ENCODE peak calls at places on chromosomes 3 and 15, in five cellular contexts. M is neural progenitor cell, D is ELR, K is GM04503, H is HTR-8/SVneo. I is an unnamed sample.

GRCh38 chr3:89624494-89624893 is 517.1 kb downstream of the EPHA3 start:
- DNase-seq in M (no peak), D (no peak), K (no peak), H (no peak), I (no peak)

GRCh38 chr3:111073186-111073585 is 1.6 kb downstream of the NECTIN3 start:
- DNase-seq in M (no peak), D (peak; percentile 70), K (no peak), H (no peak), I (peak; percentile 41)

GRCh38 chr3:171586274-171586673 is 126.1 kb upstream of the TNIK start:
- DNase-seq in M (no peak), D (no peak), K (no peak), H (no peak), I (no peak)

GRCh38 chr15:99928429-99928981 is 195.3 kb upstream of the LYSMD4 start:
- DNase-seq in M (peak; percentile 81), D (peak; percentile 75), K (peak; percentile 12), H (peak; percentile 68), I (peak; percentile 55)

GRCh38 chr3:174153875-174154274 is 705.3 kb upstream of the NAALADL2 start:
- DNase-seq in M (no peak), D (peak; percentile 26), K (peak; percentile 80), H (no peak), I (peak; percentile 61)

GRCh38 chr3:171396048-171396447 is 64.2 kb downstream of the TNIK start:
- DNase-seq in M (no peak), D (peak; percentile 57), K (no peak), H (no peak), I (peak; percentile 57)

GRCh38 chr3:150972379-150972985 is at the start of gene CLRN1:
- DNase-seq in M (no peak), D (no peak), K (no peak), H (no peak), I (no peak)

GRCh38 chr3:38843898-38844297 is 27.9 kb upstream of the SCN10A start:
- DNase-seq in M (peak; percentile 62), D (peak; percentile 64), K (peak; percentile 18), H (peak; percentile 32), I (peak; percentile 24)

I was measured in astrocyte.